ENCODE peak calls at places on chromosomes 6 and 20, in eight cellular contexts. G, D, Y, C, U, V, H and L are unnamed samples.

GRCh38 chr6:16762265-16762546 is 946 bp upstream of the ATXN1 start:
- DNase-seq in G (no peak), D (no peak), Y (no peak), C (no peak), U (peak), V (peak), H (no peak), L (no peak)

GRCh38 chr6:74117113-74117512 is 421.1 kb downstream of the CD109 start:
- DNase-seq in G (no peak), D (no peak), Y (no peak), C (no peak), U (no peak), V (no peak), H (no peak), L (no peak)

GRCh38 chr20:63281741-63282665 is 9.4 kb downstream of the ARFGAP1 start:
- DNase-seq in G (no peak), D (no peak), Y (no peak), C (no peak), U (no peak), V (no peak), H (no peak), L (no peak)

GRCh38 chr6:129893513-129894098 is 32.5 kb upstream of the TMEM244 start:
- DNase-seq in G (peak), D (no peak), Y (no peak), C (no peak), U (no peak), V (no peak), H (no peak), L (no peak)

GRCh38 chr20:44439318-44439717 is 36.4 kb upstream of the TTPAL start:
- DNase-seq in G (no peak), D (no peak), Y (no peak), C (no peak), U (no peak), V (no peak), H (no peak), L (no peak)

GRCh38 chr20:57896563-57896962 is 186.7 kb upstream of the PMEPA1 start:
- DNase-seq in G (no peak), D (no peak), Y (no peak), C (peak), U (no peak), V (no peak), H (no peak), L (peak)

GRCh38 chr6:166736606-166737005 is 109.6 kb upstream of the RPS6KA2 start:
- DNase-seq in G (no peak), D (no peak), Y (no peak), C (no peak), U (no peak), V (no peak), H (no peak), L (no peak)

GRCh38 chr6:83722876-83723275 is 14.0 kb upstream of the SNAP91 start:
- DNase-seq in G (no peak), D (no peak), Y (no peak), C (no peak), U (no peak), V (no peak), H (no peak), L (no peak)

GRCh38 chr6:52497652-52498408 is 77.7 kb downstream of the EFHC1 start:
- DNase-seq in G (no peak), D (no peak), Y (peak), C (peak), U (no peak), V (no peak), H (peak), L (no peak)

GRCh38 chr6:81293896-81294295 is 458.6 kb downstream of the TENT5A start:
- DNase-seq in G (no peak), D (no peak), Y (no peak), C (no peak), U (no peak), V (no peak), H (no peak), L (no peak)

GRCh38 chr20:46142124-46142523 is 24.0 kb downstream of the CD40 start:
- DNase-seq in G (no peak), D (no peak), Y (no peak), C (no peak), U (no peak), V (no peak), H (no peak), L (no peak)

GRCh38 chr6:136217002-136217401 is 33.1 kb downstream of the MTFR2 start:
- DNase-seq in G (no peak), D (no peak), Y (no peak), C (no peak), U (no peak), V (no peak), H (no peak), L (no peak)

GRCh38 chr6:168225471-168225901 is 94.1 kb downstream of the DACT2 start:
- DNase-seq in G (no peak), D (no peak), Y (peak), C (no peak), U (no peak), V (no peak), H (no peak), L (no peak)

GRCh38 chr20:48801197-48801596 is 26.6 kb downstream of the PREX1 start:
- DNase-seq in G (no peak), D (no peak), Y (no peak), C (peak), U (no peak), V (no peak), H (no peak), L (no peak)

GRCh38 chr20:59705651-59706101 is 101.3 kb downstream of the PHACTR3 start:
- DNase-seq in G (peak), D (no peak), Y (no peak), C (no peak), U (no peak), V (no peak), H (no peak), L (no peak)